ENCODE peak calls at places on chromosomes 1 and 21, in seven cellular contexts. B, C, N, H, X, A and F are unnamed samples.

GRCh38 chr1:49864597-49864996 is 159.2 kb downstream of the AGBL4 start:
- DNase-seq in B (no peak), C (peak), N (no peak), H (peak), X (no peak), A (no peak), F (no peak)

GRCh38 chr1:30256911-30257310 is 466.5 kb downstream of the MATN1 start:
- DNase-seq in B (no peak), C (no peak), N (no peak), H (no peak), X (no peak), A (no peak), F (no peak)

GRCh38 chr1:30085814-30086770 is 637.3 kb downstream of the MATN1 start:
- DNase-seq in B (no peak), C (no peak), N (peak), H (peak), X (no peak), A (peak), F (peak)

GRCh38 chr1:182270731-182271130 is 120.9 kb downstream of the GLUL start:
- DNase-seq in B (no peak), C (no peak), N (no peak), H (no peak), X (no peak), A (no peak), F (no peak)

GRCh38 chr1:172497230-172497629 is 35.7 kb upstream of the SUCO start:
- DNase-seq in B (no peak), C (no peak), N (no peak), H (peak), X (no peak), A (no peak), F (no peak)

GRCh38 chr1:109396971-109397370 is 747 bp downstream of the SORT1 start:
- DNase-seq in B (no peak), C (no peak), N (no peak), H (no peak), X (no peak), A (no peak), F (no peak)

GRCh38 chr21:30563072-30563471 is 2.0 kb upstream of the KRTAP19-7 start:
- DNase-seq in B (no peak), C (no peak), N (no peak), H (no peak), X (no peak), A (no peak), F (no peak)

GRCh38 chr1:116886532-116886931 is 23.2 kb upstream of the PTGFRN start:
- DNase-seq in B (no peak), C (peak), N (no peak), H (no peak), X (no peak), A (no peak), F (no peak)

GRCh38 chr1:55002686-55003085 is 4.0 kb downstream of the BSND start:
- DNase-seq in B (no peak), C (no peak), N (no peak), H (no peak), X (no peak), A (no peak), F (no peak)

GRCh38 chr1:107954719-107955415 is 10.1 kb downstream of the VAV3 start:
- DNase-seq in B (no peak), C (no peak), N (no peak), H (no peak), X (no peak), A (no peak), F (no peak)

GRCh38 chr1:6157528-6158174 is 22.5 kb downstream of the CHD5 start:
- DNase-seq in B (no peak), C (peak), N (no peak), H (no peak), X (no peak), A (no peak), F (no peak)